ENCODE peak calls at places on chromosome 22, in five cellular contexts. One of them, this sample, is unnamed.

GRCh38 chr22:20799449-20799848 is 25.5 kb downstream of the SERPIND1 start:
- DNase-seq in heart left ventricle: no peak
- DNase-seq in lower lobe of right lung: no peak
- DNase-seq in thyroid gland: no peak
- DNase-seq in heart right ventricle: no peak
- DNase-seq in this sample: no peak

GRCh38 chr22:50088096-50088495 is 1.7 kb upstream of the MOV10L1 start:
- DNase-seq in lower lobe of right lung: no peak
- DNase-seq in heart right ventricle: no peak
- DNase-seq in thyroid gland: no peak
- DNase-seq in heart left ventricle: no peak
- DNase-seq in this sample: no peak

GRCh38 chr22:43270314-43270908 is 72.8 kb downstream of the SCUBE1 start:
- DNase-seq in lower lobe of right lung: no peak
- DNase-seq in heart left ventricle: no peak
- DNase-seq in heart right ventricle: no peak
- DNase-seq in thyroid gland: no peak
- DNase-seq in this sample: no peak

GRCh38 chr22:41285441-41285819 is 557 bp downstream of the RANGAP1 start:
- DNase-seq in lower lobe of right lung: peak; percentile 69
- DNase-seq in thyroid gland: peak; percentile 27
- DNase-seq in heart right ventricle: peak; percentile 48
- DNase-seq in heart left ventricle: peak; percentile 82
- DNase-seq in this sample: peak; percentile 64

GRCh38 chr22:29253561-29254282 is 14.1 kb downstream of the RHBDD3 start:
- DNase-seq in thyroid gland: no peak
- DNase-seq in lower lobe of right lung: no peak
- DNase-seq in heart left ventricle: no peak
- DNase-seq in heart right ventricle: no peak
- DNase-seq in this sample: no peak

GRCh38 chr22:41243361-41243760 is 2.6 kb upstream of the CHADL start:
- DNase-seq in heart right ventricle: no peak
- DNase-seq in heart left ventricle: peak; percentile 34
- DNase-seq in thyroid gland: no peak
- DNase-seq in lower lobe of right lung: no peak
- DNase-seq in this sample: no peak

GRCh38 chr22:44532466-44533025 is 34.5 kb upstream of the RTL6 start:
- DNase-seq in lower lobe of right lung: no peak
- DNase-seq in heart left ventricle: no peak
- DNase-seq in thyroid gland: no peak
- DNase-seq in heart right ventricle: no peak
- DNase-seq in this sample: no peak

GRCh38 chr22:41280065-41280464 is 5.9 kb downstream of the RANGAP1 start:
- DNase-seq in heart left ventricle: no peak
- DNase-seq in lower lobe of right lung: no peak
- DNase-seq in heart right ventricle: no peak
- DNase-seq in thyroid gland: no peak
- DNase-seq in this sample: no peak

GRCh38 chr22:19909350-19910179 is 32.0 kb upstream of the COMT start:
- DNase-seq in thyroid gland: peak; percentile 89
- DNase-seq in heart right ventricle: peak; percentile 83
- DNase-seq in lower lobe of right lung: peak; percentile 86
- DNase-seq in heart left ventricle: peak; percentile 76
- DNase-seq in this sample: peak; percentile 85

GRCh38 chr22:20430641-20431519 is 6.7 kb downstream of the SCARF2 start:
- DNase-seq in thyroid gland: peak; percentile 59
- DNase-seq in heart left ventricle: no peak
- DNase-seq in lower lobe of right lung: peak; percentile 70
- DNase-seq in heart right ventricle: peak; percentile 44
- DNase-seq in this sample: peak; percentile 57

GRCh38 chr22:43530864-43531201 is 119.0 kb downstream of the MPPED1 start:
- DNase-seq in heart right ventricle: no peak
- DNase-seq in thyroid gland: no peak
- DNase-seq in heart left ventricle: no peak
- DNase-seq in lower lobe of right lung: no peak
- DNase-seq in this sample: no peak

GRCh38 chr22:21699643-21700042 is 33.8 kb downstream of the PPIL2 start:
- DNase-seq in lower lobe of right lung: no peak
- DNase-seq in heart right ventricle: no peak
- DNase-seq in thyroid gland: peak; percentile 32
- DNase-seq in heart left ventricle: no peak
- DNase-seq in this sample: no peak

GRCh38 chr22:35917651-35918050 is 111.0 kb downstream of the RBFOX2 start:
- DNase-seq in thyroid gland: no peak
- DNase-seq in heart right ventricle: no peak
- DNase-seq in heart left ventricle: no peak
- DNase-seq in lower lobe of right lung: no peak
- DNase-seq in this sample: no peak
- TF ChIP-seq CTCF in thyroid gland: no peak
- TF ChIP-seq CTCF in heart right ventricle: no peak
- TF ChIP-seq CTCF in heart left ventricle: no peak
- TF ChIP-seq CTCF in lower lobe of right lung: no peak
- TF ChIP-seq CTCF in this sample: no peak

GRCh38 chr22:30396871-30397655 is at the start of gene SEC14L2:
- DNase-seq in lower lobe of right lung: peak; percentile 78
- DNase-seq in thyroid gland: peak; percentile 86
- DNase-seq in heart left ventricle: peak; percentile 71
- DNase-seq in heart right ventricle: peak; percentile 74
- DNase-seq in this sample: peak; percentile 74
- H3K27ac ChIP-seq in lower lobe of right lung: no peak within 1 kb of the TSS
- H3K27ac ChIP-seq in thyroid gland: peak within 1 kb of the TSS; percentile 54
- H3K27ac ChIP-seq in heart left ventricle: no peak within 1 kb of the TSS
- H3K27ac ChIP-seq in heart right ventricle: no peak within 1 kb of the TSS
- H3K27ac ChIP-seq in this sample: peak within 1 kb of the TSS; percentile 59

GRCh38 chr22:38756631-38757463 is 1.0 kb upstream of the SUN2 start:
- DNase-seq in heart right ventricle: no peak
- DNase-seq in lower lobe of right lung: peak; percentile 64
- DNase-seq in thyroid gland: peak; percentile 55
- DNase-seq in heart left ventricle: no peak
- DNase-seq in this sample: peak; percentile 37

GRCh38 chr22:38755155-38755910 is 465 bp downstream of the SUN2 start:
- DNase-seq in lower lobe of right lung: peak; percentile 97
- DNase-seq in heart right ventricle: peak; percentile 95
- DNase-seq in thyroid gland: peak; percentile 97
- DNase-seq in heart left ventricle: peak; percentile 97
- DNase-seq in this sample: peak; percentile 97

GRCh38 chr22:38754247-38755154 is 1.3 kb downstream of the SUN2 start:
- DNase-seq in heart right ventricle: no peak
- DNase-seq in heart left ventricle: peak; percentile 65
- DNase-seq in thyroid gland: peak; percentile 77
- DNase-seq in lower lobe of right lung: peak; percentile 72
- DNase-seq in this sample: peak; percentile 91

GRCh38 chr22:38757464-38757757 is 1.6 kb upstream of the SUN2 start:
- DNase-seq in thyroid gland: no peak
- DNase-seq in heart left ventricle: no peak
- DNase-seq in lower lobe of right lung: no peak
- DNase-seq in heart right ventricle: no peak
- DNase-seq in this sample: no peak

GRCh38 chr22:38755911-38756532 is at the start of gene SUN2:
- DNase-seq in heart left ventricle: peak; percentile 96
- DNase-seq in thyroid gland: peak; percentile 95
- DNase-seq in heart right ventricle: peak; percentile 96
- DNase-seq in lower lobe of right lung: peak; percentile 96
- DNase-seq in this sample: peak; percentile 95
- H3K4me1 ChIP-seq in heart left ventricle: peaks cover 40% of the 10 kb centered on the region
- H3K4me1 ChIP-seq in thyroid gland: peaks cover 32% of the 10 kb centered on the region
- H3K4me1 ChIP-seq in heart right ventricle: peaks cover 62% of the 10 kb centered on the region
- H3K4me1 ChIP-seq in lower lobe of right lung: peaks cover 50% of the 10 kb centered on the region
- H3K4me1 ChIP-seq in this sample: peaks cover 48% of the 10 kb centered on the region

GRCh38 chr22:47275479-47276218 is 513.2 kb downstream of the TBC1D22A start:
- DNase-seq in lower lobe of right lung: no peak
- DNase-seq in thyroid gland: peak; percentile 19
- DNase-seq in heart left ventricle: no peak
- DNase-seq in heart right ventricle: no peak
- DNase-seq in this sample: no peak
- TF ChIP-seq CTCF in lower lobe of right lung: no peak
- TF ChIP-seq CTCF in thyroid gland: no peak
- TF ChIP-seq CTCF in heart left ventricle: no peak
- TF ChIP-seq CTCF in heart right ventricle: no peak
- TF ChIP-seq CTCF in this sample: no peak

GRCh38 chr22:26588749-26589366 is 1.1 kb downstream of the TPST2 start:
- DNase-seq in heart left ventricle: no peak
- DNase-seq in heart right ventricle: no peak
- DNase-seq in lower lobe of right lung: no peak
- DNase-seq in thyroid gland: no peak
- DNase-seq in this sample: no peak
- H3K27ac ChIP-seq in heart left ventricle: peak overlapping the region; percentile 90
- H3K27ac ChIP-seq in heart right ventricle: peak overlapping the region; percentile 87
- H3K27ac ChIP-seq in lower lobe of right lung: peak overlapping the region; percentile 91
- H3K27ac ChIP-seq in thyroid gland: peak overlapping the region; percentile 81
- H3K27ac ChIP-seq in this sample: no peak overlapping the region

This sample was measured in body of pancreas.